ENCODE peak calls at places on chromosomes 1 and 21, in four cellular contexts. T is SK-N-SH, B is A549, G is HepG2. M is an unnamed sample.

GRCh38 chr1:241356519-241357365 is at the start of gene RGS7:
- DNase-seq in T (peak), B (peak), G (peak), M (no peak)

GRCh38 chr1:246161626-246162025 is 345.5 kb downstream of the SMYD3 start:
- DNase-seq in T (no peak), G (no peak), B (no peak), M (no peak)

GRCh38 chr1:111909010-111909409 is 80.5 kb downstream of the KCND3 start:
- DNase-seq in G (no peak), B (no peak), T (no peak), M (no peak)

GRCh38 chr1:44151332-44151731 is 9.9 kb upstream of the KLF18 start:
- DNase-seq in B (no peak), T (no peak), G (no peak), M (peak)

GRCh38 chr1:192066202-192066601 is 92.1 kb upstream of the RGS18 start:
- DNase-seq in G (no peak), T (no peak), B (no peak), M (no peak)

GRCh38 chr1:39195166-39196111 is 9.1 kb upstream of the MACF1 start:
- DNase-seq in T (no peak), G (no peak), B (no peak), M (no peak)

GRCh38 chr1:89974701-89975470 is 20.0 kb upstream of the ZNF326 start:
- DNase-seq in G (peak), T (no peak), B (no peak), M (no peak)

GRCh38 chr1:46449223-46450159 is 40.1 kb upstream of the DMBX1 start:
- DNase-seq in B (no peak), G (no peak), T (no peak), M (no peak)

DNA sequence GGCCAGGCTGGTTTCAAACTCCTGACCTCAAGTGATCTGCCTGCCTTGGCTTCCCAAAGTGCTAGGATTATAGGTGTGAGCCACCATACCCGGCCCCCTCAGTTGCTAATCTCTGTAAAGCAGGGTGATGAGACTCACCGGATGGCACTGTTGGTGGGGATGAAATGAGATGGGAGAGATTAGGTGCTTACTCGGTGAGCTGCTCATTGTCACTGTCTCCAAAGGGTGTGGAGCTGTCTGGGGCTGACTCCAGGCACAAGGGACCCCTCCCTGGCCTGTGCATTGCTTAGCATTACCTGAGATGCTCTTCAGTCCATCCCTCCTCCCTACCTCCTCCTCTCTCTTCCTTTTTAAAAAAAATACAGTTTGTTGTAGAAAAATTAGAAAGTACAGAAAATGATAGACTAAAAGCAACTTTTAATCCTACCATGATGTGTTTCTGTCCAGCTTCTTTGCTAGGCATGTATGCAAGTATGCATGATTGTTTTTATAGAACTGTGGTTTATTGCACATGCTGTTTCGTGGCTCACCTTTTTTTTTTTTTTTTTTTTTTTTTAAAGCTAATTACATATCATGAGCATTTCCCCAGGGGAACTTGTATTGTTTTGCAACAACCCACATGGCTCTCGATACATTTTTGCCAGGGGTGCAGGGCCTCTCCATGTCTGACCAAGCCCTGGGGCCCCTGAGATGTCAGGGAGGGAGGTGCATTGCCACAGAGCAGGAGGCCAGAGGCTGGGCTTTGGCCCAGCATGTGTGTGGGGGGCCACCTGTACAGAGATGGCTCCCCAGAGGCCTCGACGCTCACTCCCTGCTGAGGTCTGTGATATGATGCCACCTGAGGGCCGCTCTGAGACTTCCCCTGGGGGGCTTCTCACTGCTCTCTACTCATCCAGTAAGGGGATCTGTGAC is 55.4 kb downstream of the ARHGEF10L start:
- DNase-seq in B (no peak), G (no peak), T (no peak), M (no peak)
- TF ChIP-seq PBX3 in B (no peak), G (no peak), T (no peak), M (no peak)

DNA sequence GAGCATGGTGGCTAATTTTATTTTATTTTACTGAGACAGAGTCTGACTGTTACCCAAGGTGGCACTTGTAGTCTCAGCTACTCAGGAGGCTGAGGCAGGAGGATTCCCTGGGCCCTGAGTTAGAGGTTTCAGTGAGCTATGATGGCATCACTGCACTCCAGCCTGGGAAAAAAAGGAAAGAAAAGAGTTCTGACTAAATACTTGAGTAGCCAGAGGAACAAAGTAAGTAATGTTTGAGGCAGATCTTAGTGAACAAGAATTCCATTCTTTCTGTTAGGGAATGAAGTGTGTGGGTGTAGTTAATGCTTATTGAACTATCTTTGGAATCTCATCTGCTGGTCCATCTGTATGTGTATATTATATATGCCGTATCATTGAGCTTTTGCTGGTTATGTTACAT is 13.1 kb upstream of the EVI5 start:
- DNase-seq in B (no peak), T (no peak), G (no peak), M (no peak)
- TF ChIP-seq CHD2 in B (no peak), T (no peak), G (no peak), M (no peak)

GRCh38 chr21:34846601-34847112 is 177.9 kb downstream of the CLIC6 start:
- DNase-seq in T (no peak), G (no peak), B (peak), M (no peak)
- H3K27ac ChIP-seq in T (peak), G (no peak), B (peak), M (no peak)

DNA sequence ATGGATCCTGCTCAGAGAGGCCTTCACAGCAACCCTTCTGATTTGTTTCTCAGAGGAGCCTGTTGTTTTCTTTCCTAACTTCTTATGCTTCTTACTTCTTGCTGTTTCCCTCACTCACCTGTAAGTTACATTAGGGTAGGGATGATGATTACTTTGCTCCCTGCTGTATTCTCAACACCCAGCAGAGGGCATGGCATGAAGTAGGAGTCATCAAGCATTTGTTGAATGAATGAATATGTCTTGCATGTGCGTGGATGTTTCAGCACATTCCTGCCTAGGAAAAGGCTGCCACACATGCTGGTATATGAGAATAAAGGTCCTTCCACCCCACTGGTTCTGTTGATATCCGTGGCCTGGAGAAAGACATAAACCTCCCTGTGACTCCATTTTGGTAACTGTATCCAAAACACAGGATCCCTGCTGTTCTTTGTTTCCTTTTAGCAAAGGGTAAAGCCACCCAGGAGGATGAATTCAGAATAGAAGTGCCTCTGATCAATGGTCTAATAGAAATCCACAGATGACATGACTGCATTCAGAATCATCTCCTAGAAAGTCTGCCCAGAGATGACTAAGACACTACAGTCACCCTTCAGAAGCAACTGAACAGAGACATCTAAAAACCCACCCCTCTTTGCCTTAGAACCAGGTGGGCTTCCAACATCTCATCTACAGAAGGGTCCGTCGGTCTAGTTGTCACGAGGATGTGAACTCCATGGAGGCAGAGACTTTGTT is 168.8 kb downstream of the ZSCAN20 start:
- DNase-seq in T (no peak), G (peak), B (peak), M (no peak)
- TF ChIP-seq PBX3 in T (no peak), G (no peak), B (no peak), M (no peak)

DNA sequence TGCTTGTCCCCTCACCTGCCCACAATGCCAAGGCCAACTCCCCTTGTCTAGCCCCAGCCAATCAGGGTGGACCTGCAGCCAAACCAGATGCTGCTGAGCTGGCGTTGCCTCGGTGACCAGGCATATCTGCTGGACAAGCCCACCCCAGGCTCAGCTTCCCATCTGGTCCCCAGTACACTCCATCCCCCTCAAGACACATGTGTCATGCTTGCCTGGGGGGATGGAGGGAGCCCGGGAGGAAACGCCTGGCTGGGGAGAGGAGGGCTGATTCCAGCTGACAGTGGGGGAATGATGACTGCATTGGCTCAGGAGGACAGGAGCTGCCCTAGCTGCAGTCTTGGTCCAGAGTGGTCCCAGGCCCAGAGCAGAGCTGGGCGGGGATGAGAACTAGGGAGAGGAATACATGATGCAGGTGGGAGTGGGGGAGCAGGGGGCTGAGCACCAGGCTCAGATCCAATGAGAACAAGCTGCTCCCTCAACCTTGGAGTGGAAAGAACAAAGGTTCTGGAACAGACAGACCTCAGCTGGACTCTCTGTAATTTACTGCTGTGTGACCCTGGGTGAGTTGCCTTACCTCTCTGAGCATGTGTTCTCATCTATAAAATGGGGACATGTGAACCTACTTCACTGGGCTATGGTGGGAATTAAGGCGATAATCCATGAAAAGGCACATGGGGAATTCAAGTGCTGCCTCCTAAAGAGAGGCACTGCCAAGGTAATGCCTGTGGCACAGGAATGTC is 23.1 kb upstream of the ECE1 start:
- DNase-seq in T (peak), B (no peak), G (no peak), M (no peak)
- TF ChIP-seq CHD2 in T (peak), B (no peak), G (no peak), M (no peak)

GRCh38 chr1:63641615-63642014 is 48.4 kb downstream of the PGM1 start:
- DNase-seq in G (no peak), B (no peak), T (no peak), M (no peak)
- H3K27ac ChIP-seq in G (peak), B (peak), T (no peak), M (no peak)

DNA sequence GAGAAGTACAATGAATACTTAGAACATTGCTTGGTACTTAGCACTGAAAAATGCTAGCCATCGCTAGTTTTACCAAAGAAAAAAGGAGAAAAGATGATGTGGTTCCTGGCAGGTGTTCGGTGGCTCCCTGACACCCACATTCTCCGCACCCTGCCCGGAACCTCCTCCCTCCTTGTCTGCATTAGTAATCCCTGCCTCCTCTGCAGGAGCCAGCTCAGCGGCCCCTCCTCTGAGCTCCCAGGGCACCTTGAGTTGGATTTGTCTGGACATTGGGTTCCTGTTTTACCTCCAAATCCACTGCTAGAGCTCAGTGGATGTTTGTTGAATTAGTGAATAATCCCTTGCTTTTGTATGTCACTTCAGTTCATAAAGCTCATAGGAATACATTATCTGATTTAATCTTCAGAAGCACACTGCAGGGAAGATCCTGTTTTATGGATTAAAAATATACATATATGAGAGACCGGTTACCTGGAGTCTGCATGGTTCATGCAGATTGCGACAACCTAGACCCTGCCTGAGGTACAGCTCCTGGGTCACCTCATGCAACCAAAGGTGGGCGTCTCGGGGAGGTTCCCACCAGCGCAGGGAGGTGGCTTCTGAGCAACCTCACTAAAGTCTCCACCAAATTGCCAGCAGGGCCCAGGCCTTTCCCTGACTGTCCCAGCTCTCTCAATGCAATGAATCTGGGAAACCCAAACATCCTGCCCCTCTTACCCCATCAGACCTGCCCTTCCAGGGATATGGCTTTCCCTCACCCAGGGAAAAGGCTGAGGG is 24.2 kb downstream of the PCAT6 start:
- DNase-seq in T (no peak), B (no peak), G (no peak), M (no peak)
- TF ChIP-seq PBX3 in T (no peak), B (no peak), G (no peak), M (no peak)